ENCODE peak calls at places on chromosomes 7 and 10, in eight cellular contexts. One of them, this sample, is unnamed.

GRCh38 chr10:129713659-129714265 is 246.7 kb downstream of the MGMT start:
- DNase-seq in ovary: no peak
- DNase-seq in right lobe of liver: no peak
- DNase-seq in heart left ventricle: peak; percentile 26
- DNase-seq in thyroid gland: no peak
- DNase-seq in prostate gland: no peak
- DNase-seq in A549: no peak
- DNase-seq in tibial nerve: no peak
- DNase-seq in this sample: no peak

GRCh38 chr7:142795339-142795863 is 24.6 kb downstream of the PRSS2 start:
- DNase-seq in ovary: no peak
- DNase-seq in right lobe of liver: peak; percentile 33
- DNase-seq in heart left ventricle: no peak
- DNase-seq in thyroid gland: no peak
- DNase-seq in prostate gland: no peak
- DNase-seq in A549: no peak
- DNase-seq in tibial nerve: no peak
- DNase-seq in this sample: no peak

GRCh38 chr10:110413903-110414562 is 83.7 kb upstream of the DUSP5 start:
- DNase-seq in ovary: no peak
- DNase-seq in right lobe of liver: no peak
- DNase-seq in heart left ventricle: no peak
- DNase-seq in thyroid gland: no peak
- DNase-seq in prostate gland: no peak
- DNase-seq in A549: no peak
- DNase-seq in tibial nerve: no peak
- DNase-seq in this sample: no peak

GRCh38 chr10:114822771-114823463 is 1.3 kb downstream of the FHIP2A start:
- DNase-seq in ovary: no peak
- DNase-seq in right lobe of liver: no peak
- DNase-seq in heart left ventricle: no peak
- DNase-seq in thyroid gland: no peak
- DNase-seq in prostate gland: no peak
- DNase-seq in A549: no peak
- DNase-seq in tibial nerve: no peak
- DNase-seq in this sample: no peak

GRCh38 chr10:66747451-66747850 is 178.4 kb upstream of the LRRTM3 start:
- DNase-seq in ovary: no peak
- DNase-seq in right lobe of liver: no peak
- DNase-seq in heart left ventricle: no peak
- DNase-seq in thyroid gland: no peak
- DNase-seq in prostate gland: no peak
- DNase-seq in A549: no peak
- DNase-seq in tibial nerve: no peak
- DNase-seq in this sample: no peak

GRCh38 chr7:66781408-66782090 is 41.0 kb downstream of the RABGEF1 start:
- DNase-seq in ovary: no peak
- DNase-seq in right lobe of liver: no peak
- DNase-seq in heart left ventricle: no peak
- DNase-seq in thyroid gland: no peak
- DNase-seq in prostate gland: no peak
- DNase-seq in A549: no peak
- DNase-seq in tibial nerve: no peak
- DNase-seq in this sample: no peak

GRCh38 chr7:69892790-69893189 is 294.5 kb downstream of the AUTS2 start:
- DNase-seq in ovary: no peak
- DNase-seq in right lobe of liver: no peak
- DNase-seq in heart left ventricle: no peak
- DNase-seq in thyroid gland: no peak
- DNase-seq in prostate gland: no peak
- DNase-seq in A549: no peak
- DNase-seq in tibial nerve: no peak
- DNase-seq in this sample: no peak

GRCh38 chr7:64869912-64870562 is 33.0 kb upstream of the ZNF273 start:
- DNase-seq in ovary: no peak
- DNase-seq in right lobe of liver: no peak
- DNase-seq in heart left ventricle: no peak
- DNase-seq in thyroid gland: no peak
- DNase-seq in prostate gland: no peak
- DNase-seq in A549: no peak
- DNase-seq in tibial nerve: peak; percentile 2
- DNase-seq in this sample: no peak

GRCh38 chr7:150855046-150855445 is 2.7 kb downstream of the AOC1 start:
- DNase-seq in ovary: no peak
- DNase-seq in right lobe of liver: no peak
- DNase-seq in heart left ventricle: no peak
- DNase-seq in thyroid gland: no peak
- DNase-seq in prostate gland: no peak
- DNase-seq in A549: no peak
- DNase-seq in tibial nerve: no peak
- DNase-seq in this sample: no peak

GRCh38 chr7:102933763-102934162 is 21.0 kb downstream of the LRRC17 start:
- DNase-seq in ovary: peak; percentile 86
- DNase-seq in right lobe of liver: no peak
- DNase-seq in heart left ventricle: peak; percentile 79
- DNase-seq in thyroid gland: peak; percentile 7
- DNase-seq in prostate gland: peak; percentile 19
- DNase-seq in A549: no peak
- DNase-seq in tibial nerve: no peak
- DNase-seq in this sample: peak; percentile 21

GRCh38 chr7:116547347-116547746 is 22.5 kb downstream of the CAV1 start:
- DNase-seq in ovary: no peak
- DNase-seq in right lobe of liver: no peak
- DNase-seq in heart left ventricle: no peak
- DNase-seq in thyroid gland: no peak
- DNase-seq in prostate gland: no peak
- DNase-seq in A549: no peak
- DNase-seq in tibial nerve: no peak
- DNase-seq in this sample: no peak

DNA sequence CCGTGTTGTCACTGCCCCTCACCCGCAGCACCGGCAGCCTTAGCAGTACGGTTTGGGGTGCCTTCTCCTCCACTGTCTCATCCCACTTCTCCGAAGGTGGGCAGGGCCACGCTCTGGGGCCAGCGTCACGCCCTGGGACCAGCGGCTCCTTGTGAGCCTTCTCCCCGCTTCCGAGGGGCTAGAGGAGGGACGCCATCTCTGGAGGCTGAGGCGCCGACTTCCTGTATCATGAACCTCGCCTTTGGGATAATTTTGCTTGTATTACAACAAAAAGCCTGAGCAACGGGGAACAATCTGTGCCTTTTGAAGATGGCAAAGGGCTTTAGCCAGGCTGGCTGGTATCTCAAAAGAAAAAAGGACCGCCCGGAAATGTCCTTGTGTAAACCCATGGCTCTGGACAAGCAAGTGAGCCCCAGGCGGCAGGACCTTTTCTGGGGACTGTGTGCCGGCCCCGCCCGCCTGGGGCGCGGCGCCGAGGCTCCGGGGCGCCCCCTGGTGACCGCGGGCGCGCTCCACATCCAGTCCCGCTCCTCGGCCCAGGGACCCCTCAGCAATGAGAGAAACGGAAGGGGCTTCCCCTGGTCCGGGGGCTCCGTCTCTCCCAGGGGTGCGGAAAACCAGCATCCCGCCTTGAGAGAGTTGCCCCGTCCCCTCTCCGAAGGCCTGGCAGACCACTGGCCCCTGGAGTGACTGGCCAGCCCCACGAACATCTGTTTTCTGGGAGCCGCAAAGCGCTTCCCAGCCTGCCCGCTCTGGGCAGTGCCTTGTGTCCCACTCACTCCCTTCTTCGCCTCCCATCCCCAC is 3.8 kb downstream of the DEPP1 start:
- DNase-seq in ovary: peak; percentile 78
- DNase-seq in right lobe of liver: no peak
- DNase-seq in heart left ventricle: peak; percentile 86
- DNase-seq in thyroid gland: peak; percentile 77
- DNase-seq in prostate gland: peak; percentile 59
- DNase-seq in A549: peak; percentile 72
- DNase-seq in tibial nerve: peak; percentile 74
- DNase-seq in this sample: peak; percentile 86
- TF ChIP-seq POLR2A in ovary: peak; percentile 32
- TF ChIP-seq POLR2A in right lobe of liver: no peak
- TF ChIP-seq POLR2A in heart left ventricle: no peak
- TF ChIP-seq POLR2A in thyroid gland: no peak
- TF ChIP-seq POLR2A in prostate gland: no peak
- TF ChIP-seq POLR2A in A549: no peak
- TF ChIP-seq POLR2A in tibial nerve: peak; percentile 45
- TF ChIP-seq POLR2A in this sample: peak; percentile 59

GRCh38 chr7:3916146-3916545 is 615.1 kb downstream of the SDK1 start:
- DNase-seq in ovary: no peak
- DNase-seq in right lobe of liver: no peak
- DNase-seq in heart left ventricle: no peak
- DNase-seq in thyroid gland: no peak
- DNase-seq in prostate gland: no peak
- DNase-seq in A549: no peak
- DNase-seq in tibial nerve: no peak
- DNase-seq in this sample: no peak
- H3K4me1 ChIP-seq in ovary: no peaks in the 10 kb centered on the region
- H3K4me1 ChIP-seq in right lobe of liver: no peaks in the 10 kb centered on the region
- H3K4me1 ChIP-seq in heart left ventricle: no peaks in the 10 kb centered on the region
- H3K4me1 ChIP-seq in thyroid gland: peaks cover 13% of the 10 kb centered on the region
- H3K4me1 ChIP-seq in prostate gland: no peaks in the 10 kb centered on the region
- H3K4me1 ChIP-seq in A549: peaks cover 9% of the 10 kb centered on the region
- H3K4me1 ChIP-seq in tibial nerve: peaks cover 7% of the 10 kb centered on the region
- H3K4me1 ChIP-seq in this sample: peaks cover 4% of the 10 kb centered on the region

GRCh38 chr10:37854606-37855005 is 2.8 kb downstream of the ZNF248 start:
- DNase-seq in ovary: no peak
- DNase-seq in right lobe of liver: no peak
- DNase-seq in heart left ventricle: no peak
- DNase-seq in thyroid gland: no peak
- DNase-seq in prostate gland: no peak
- DNase-seq in A549: no peak
- DNase-seq in tibial nerve: no peak
- DNase-seq in this sample: no peak

GRCh38 chr10:37856881-37857286 is 526 bp downstream of the ZNF248 start:
- DNase-seq in ovary: peak; percentile 40
- DNase-seq in right lobe of liver: peak; percentile 51
- DNase-seq in heart left ventricle: no peak
- DNase-seq in thyroid gland: peak; percentile 33
- DNase-seq in prostate gland: peak; percentile 20
- DNase-seq in A549: no peak
- DNase-seq in tibial nerve: peak; percentile 5
- DNase-seq in this sample: peak; percentile 11

GRCh38 chr10:37860494-37861190 is 3.2 kb upstream of the ZNF248 start:
- DNase-seq in ovary: no peak
- DNase-seq in right lobe of liver: no peak
- DNase-seq in heart left ventricle: no peak
- DNase-seq in thyroid gland: peak; percentile 8
- DNase-seq in prostate gland: peak; percentile 66
- DNase-seq in A549: no peak
- DNase-seq in tibial nerve: no peak
- DNase-seq in this sample: no peak

GRCh38 chr10:37855691-37856090 is 1.7 kb downstream of the ZNF248 start:
- DNase-seq in ovary: no peak
- DNase-seq in right lobe of liver: no peak
- DNase-seq in heart left ventricle: no peak
- DNase-seq in thyroid gland: no peak
- DNase-seq in prostate gland: no peak
- DNase-seq in A549: no peak
- DNase-seq in tibial nerve: no peak
- DNase-seq in this sample: no peak

DNA sequence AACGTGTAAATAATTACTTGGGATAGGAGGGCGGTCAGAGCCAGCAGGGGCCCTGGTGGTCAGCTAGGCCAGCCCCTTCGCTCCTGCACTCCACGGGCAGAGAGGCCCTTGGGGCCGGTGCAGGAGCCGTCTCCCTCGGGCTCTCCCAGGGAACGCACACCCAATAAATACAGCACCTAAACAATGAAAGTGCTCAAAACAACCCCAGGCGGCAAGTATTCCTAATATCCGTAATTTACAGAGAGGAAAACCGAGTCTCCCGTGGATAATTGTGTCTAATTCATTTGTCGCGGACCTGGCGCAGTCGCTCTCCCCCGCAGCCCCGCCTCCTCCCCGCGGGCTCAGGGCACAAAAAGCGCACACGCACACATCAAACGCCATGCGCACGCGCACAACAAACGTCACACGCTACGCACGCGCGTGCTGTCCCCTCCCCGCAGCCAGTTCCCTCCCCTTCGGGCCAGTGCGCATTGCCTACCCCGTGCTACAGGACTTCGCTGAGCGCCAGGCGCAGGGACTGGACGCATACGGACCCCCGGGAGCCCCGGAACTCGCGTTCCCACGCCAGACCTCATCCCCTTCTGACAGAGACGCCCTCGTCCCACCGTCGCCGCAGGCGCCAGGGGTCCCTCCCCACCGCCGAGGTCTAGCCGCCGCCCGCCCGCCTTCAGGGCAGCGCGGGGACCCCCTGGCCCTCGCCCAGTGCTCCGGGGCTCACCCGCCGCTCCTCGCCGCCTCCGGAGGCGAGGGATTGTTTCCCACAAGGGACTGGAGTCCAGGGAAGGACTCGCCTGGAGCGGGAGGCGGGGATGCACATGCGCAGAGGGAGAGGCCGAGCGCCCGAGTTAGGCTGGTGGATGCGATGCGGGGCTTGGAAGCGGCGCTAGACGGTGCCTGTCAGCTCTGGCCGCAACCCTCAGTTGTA is at the start of gene ZNF248:
- DNase-seq in ovary: peak; percentile 98
- DNase-seq in right lobe of liver: peak; percentile 97
- DNase-seq in heart left ventricle: peak; percentile 98
- DNase-seq in thyroid gland: peak; percentile 98
- DNase-seq in prostate gland: peak; percentile 96
- DNase-seq in A549: peak; percentile 81
- DNase-seq in tibial nerve: peak; percentile 94
- DNase-seq in this sample: peak; percentile 98
- TF ChIP-seq POLR2A in ovary: peak; percentile 99
- TF ChIP-seq POLR2A in right lobe of liver: peak; percentile 98
- TF ChIP-seq POLR2A in heart left ventricle: peak; percentile 54
- TF ChIP-seq POLR2A in thyroid gland: peak; percentile 94
- TF ChIP-seq POLR2A in prostate gland: peak; percentile 97
- TF ChIP-seq POLR2A in A549: peak; percentile 99
- TF ChIP-seq POLR2A in tibial nerve: peak; percentile 99
- TF ChIP-seq POLR2A in this sample: peak; percentile 99

GRCh38 chr10:71424496-71425194 is 27.9 kb downstream of the CDH23 start:
- DNase-seq in ovary: no peak
- DNase-seq in right lobe of liver: no peak
- DNase-seq in heart left ventricle: no peak
- DNase-seq in thyroid gland: no peak
- DNase-seq in prostate gland: no peak
- DNase-seq in A549: no peak
- DNase-seq in tibial nerve: no peak
- DNase-seq in this sample: no peak

GRCh38 chr10:71429929-71430328 is 33.2 kb downstream of the CDH23 start:
- DNase-seq in ovary: no peak
- DNase-seq in right lobe of liver: peak; percentile 40
- DNase-seq in heart left ventricle: no peak
- DNase-seq in thyroid gland: no peak
- DNase-seq in prostate gland: no peak
- DNase-seq in A549: peak; percentile 35
- DNase-seq in tibial nerve: no peak
- DNase-seq in this sample: no peak

GRCh38 chr10:71429304-71429703 is 32.6 kb downstream of the CDH23 start:
- DNase-seq in ovary: no peak
- DNase-seq in right lobe of liver: peak; percentile 21
- DNase-seq in heart left ventricle: no peak
- DNase-seq in thyroid gland: no peak
- DNase-seq in prostate gland: no peak
- DNase-seq in A549: no peak
- DNase-seq in tibial nerve: no peak
- DNase-seq in this sample: no peak

GRCh38 chr10:71426058-71426605 is 29.4 kb downstream of the CDH23 start:
- DNase-seq in ovary: no peak
- DNase-seq in right lobe of liver: no peak
- DNase-seq in heart left ventricle: no peak
- DNase-seq in thyroid gland: no peak
- DNase-seq in prostate gland: no peak
- DNase-seq in A549: no peak
- DNase-seq in tibial nerve: no peak
- DNase-seq in this sample: no peak

GRCh38 chr10:71427246-71427645 is 30.5 kb downstream of the CDH23 start:
- DNase-seq in ovary: no peak
- DNase-seq in right lobe of liver: peak; percentile 6
- DNase-seq in heart left ventricle: no peak
- DNase-seq in thyroid gland: no peak
- DNase-seq in prostate gland: no peak
- DNase-seq in A549: no peak
- DNase-seq in tibial nerve: no peak
- DNase-seq in this sample: no peak
- H3K4me1 ChIP-seq in ovary: peaks cover 9% of the 10 kb centered on the region
- H3K4me1 ChIP-seq in right lobe of liver: no peaks in the 10 kb centered on the region
- H3K4me1 ChIP-seq in heart left ventricle: no peaks in the 10 kb centered on the region
- H3K4me1 ChIP-seq in thyroid gland: no peaks in the 10 kb centered on the region
- H3K4me1 ChIP-seq in prostate gland: no peaks in the 10 kb centered on the region
- H3K4me1 ChIP-seq in A549: no peaks in the 10 kb centered on the region
- H3K4me1 ChIP-seq in tibial nerve: no peaks in the 10 kb centered on the region
- H3K4me1 ChIP-seq in this sample: no peaks in the 10 kb centered on the region

This sample was measured in body of pancreas.